ENCODE peak calls at places on chromosomes 13 and 19, in nine cellular contexts. One of them, this sample, is unnamed.

GRCh38 chr19:40006273-40006691 is 9.4 kb downstream of the ZNF546 start:
- DNase-seq in DMS153: no peak
- DNase-seq in heart left ventricle: no peak
- DNase-seq in choroid plexus epithelial cell: peak; percentile 88
- DNase-seq in EL: peak; percentile 92
- DNase-seq in small intestine: no peak
- DNase-seq in WTC11: no peak
- DNase-seq in HFF-Myc: peak; percentile 73
- DNase-seq in naive thymus-derived CD8-positive, alpha-beta T cell: no peak
- DNase-seq in this sample: no peak

GRCh38 chr13:85486663-85487062 is 312.6 kb downstream of the SLITRK6 start:
- DNase-seq in choroid plexus epithelial cell: no peak
- DNase-seq in DMS153: no peak
- DNase-seq in WTC11: no peak
- DNase-seq in EL: no peak
- DNase-seq in naive thymus-derived CD8-positive, alpha-beta T cell: no peak
- DNase-seq in small intestine: no peak
- DNase-seq in HFF-Myc: no peak
- DNase-seq in heart left ventricle: no peak
- DNase-seq in this sample: no peak

GRCh38 chr19:43625918-43626579 is 6.6 kb upstream of the ZNF428 start:
- DNase-seq in heart left ventricle: no peak
- DNase-seq in DMS153: no peak
- DNase-seq in naive thymus-derived CD8-positive, alpha-beta T cell: no peak
- DNase-seq in choroid plexus epithelial cell: no peak
- DNase-seq in small intestine: no peak
- DNase-seq in HFF-Myc: no peak
- DNase-seq in EL: no peak
- DNase-seq in WTC11: peak; percentile 74
- DNase-seq in this sample: no peak

GRCh38 chr13:48431431-48431830 is 18.5 kb upstream of the LPAR6 start:
- DNase-seq in EL: peak; percentile 36
- DNase-seq in DMS153: no peak
- DNase-seq in small intestine: no peak
- DNase-seq in WTC11: no peak
- DNase-seq in HFF-Myc: no peak
- DNase-seq in naive thymus-derived CD8-positive, alpha-beta T cell: no peak
- DNase-seq in heart left ventricle: no peak
- DNase-seq in choroid plexus epithelial cell: peak; percentile 63
- DNase-seq in this sample: no peak

GRCh38 chr19:55178781-55179569 is 1.1 kb downstream of the SYT5 start:
- DNase-seq in HFF-Myc: no peak
- DNase-seq in WTC11: peak; percentile 93
- DNase-seq in DMS153: peak; percentile 84
- DNase-seq in small intestine: peak; percentile 64
- DNase-seq in naive thymus-derived CD8-positive, alpha-beta T cell: peak; percentile 96
- DNase-seq in heart left ventricle: peak; percentile 63
- DNase-seq in choroid plexus epithelial cell: peak; percentile 90
- DNase-seq in EL: peak; percentile 79
- DNase-seq in this sample: peak; percentile 93

GRCh38 chr13:41054212-41054877 is 7.0 kb upstream of the WBP4 start:
- DNase-seq in DMS153: peak; percentile 10
- DNase-seq in naive thymus-derived CD8-positive, alpha-beta T cell: peak; percentile 64
- DNase-seq in HFF-Myc: peak; percentile 51
- DNase-seq in heart left ventricle: no peak
- DNase-seq in WTC11: no peak
- DNase-seq in choroid plexus epithelial cell: peak; percentile 78
- DNase-seq in EL: peak; percentile 77
- DNase-seq in small intestine: peak; percentile 82
- DNase-seq in this sample: peak; percentile 29

GRCh38 chr19:4988770-4989251 is 19.9 kb downstream of the KDM4B start:
- DNase-seq in choroid plexus epithelial cell: peak; percentile 47
- DNase-seq in naive thymus-derived CD8-positive, alpha-beta T cell: no peak
- DNase-seq in HFF-Myc: no peak
- DNase-seq in DMS153: no peak
- DNase-seq in heart left ventricle: no peak
- DNase-seq in small intestine: no peak
- DNase-seq in WTC11: no peak
- DNase-seq in EL: peak; percentile 92
- DNase-seq in this sample: no peak

GRCh38 chr13:80654638-80655249 is 313.8 kb upstream of the SPRY2 start:
- DNase-seq in EL: no peak
- DNase-seq in WTC11: no peak
- DNase-seq in naive thymus-derived CD8-positive, alpha-beta T cell: no peak
- DNase-seq in small intestine: no peak
- DNase-seq in heart left ventricle: no peak
- DNase-seq in DMS153: no peak
- DNase-seq in HFF-Myc: no peak
- DNase-seq in choroid plexus epithelial cell: no peak
- DNase-seq in this sample: no peak

GRCh38 chr13:64778002-64778401 is 2452.1 kb downstream of the PCDH9 start:
- DNase-seq in DMS153: no peak
- DNase-seq in choroid plexus epithelial cell: no peak
- DNase-seq in small intestine: no peak
- DNase-seq in heart left ventricle: no peak
- DNase-seq in WTC11: no peak
- DNase-seq in EL: no peak
- DNase-seq in HFF-Myc: no peak
- DNase-seq in naive thymus-derived CD8-positive, alpha-beta T cell: no peak
- DNase-seq in this sample: no peak

GRCh38 chr19:35560271-35560670 is 3.2 kb downstream of the ATP4A start:
- DNase-seq in DMS153: no peak
- DNase-seq in small intestine: no peak
- DNase-seq in HFF-Myc: no peak
- DNase-seq in naive thymus-derived CD8-positive, alpha-beta T cell: no peak
- DNase-seq in heart left ventricle: no peak
- DNase-seq in EL: no peak
- DNase-seq in WTC11: no peak
- DNase-seq in choroid plexus epithelial cell: no peak
- DNase-seq in this sample: no peak

GRCh38 chr19:38145627-38146026 is 78.4 kb downstream of the DPF1 start:
- DNase-seq in small intestine: no peak
- DNase-seq in naive thymus-derived CD8-positive, alpha-beta T cell: no peak
- DNase-seq in HFF-Myc: no peak
- DNase-seq in WTC11: no peak
- DNase-seq in EL: no peak
- DNase-seq in heart left ventricle: no peak
- DNase-seq in DMS153: no peak
- DNase-seq in choroid plexus epithelial cell: peak; percentile 42
- DNase-seq in this sample: no peak

GRCh38 chr13:46168341-46168740 is 13.6 kb downstream of the LCP1 start:
- DNase-seq in choroid plexus epithelial cell: peak; percentile 55
- DNase-seq in small intestine: no peak
- DNase-seq in heart left ventricle: no peak
- DNase-seq in EL: peak; percentile 11
- DNase-seq in WTC11: no peak
- DNase-seq in naive thymus-derived CD8-positive, alpha-beta T cell: no peak
- DNase-seq in HFF-Myc: no peak
- DNase-seq in DMS153: no peak
- DNase-seq in this sample: no peak

GRCh38 chr19:49338023-49338677 is 2.9 kb downstream of the CD37 start:
- DNase-seq in WTC11: peak; percentile 56
- DNase-seq in HFF-Myc: no peak
- DNase-seq in EL: no peak
- DNase-seq in choroid plexus epithelial cell: no peak
- DNase-seq in DMS153: no peak
- DNase-seq in heart left ventricle: peak; percentile 19
- DNase-seq in naive thymus-derived CD8-positive, alpha-beta T cell: no peak
- DNase-seq in small intestine: no peak
- DNase-seq in this sample: no peak

GRCh38 chr19:14632286-14632685 is 42.4 kb downstream of the ADGRE3 start:
- DNase-seq in naive thymus-derived CD8-positive, alpha-beta T cell: peak; percentile 2
- DNase-seq in DMS153: no peak
- DNase-seq in small intestine: peak; percentile 31
- DNase-seq in EL: peak; percentile 35
- DNase-seq in heart left ventricle: no peak
- DNase-seq in HFF-Myc: peak; percentile 9
- DNase-seq in WTC11: peak; percentile 37
- DNase-seq in choroid plexus epithelial cell: peak; percentile 40
- DNase-seq in this sample: no peak

GRCh38 chr19:39539519-39540332 is at the start of gene EID2:
- DNase-seq in DMS153: peak; percentile 79
- DNase-seq in HFF-Myc: peak; percentile 85
- DNase-seq in naive thymus-derived CD8-positive, alpha-beta T cell: peak; percentile 93
- DNase-seq in WTC11: peak; percentile 93
- DNase-seq in small intestine: peak; percentile 93
- DNase-seq in EL: peak; percentile 91
- DNase-seq in heart left ventricle: peak; percentile 97
- DNase-seq in choroid plexus epithelial cell: peak; percentile 96
- DNase-seq in this sample: peak; percentile 85

GRCh38 chr19:5128932-5129389 is 160.0 kb downstream of the KDM4B start:
- DNase-seq in heart left ventricle: peak; percentile 37
- DNase-seq in small intestine: no peak
- DNase-seq in choroid plexus epithelial cell: peak; percentile 81
- DNase-seq in HFF-Myc: no peak
- DNase-seq in naive thymus-derived CD8-positive, alpha-beta T cell: no peak
- DNase-seq in EL: no peak
- DNase-seq in WTC11: no peak
- DNase-seq in DMS153: no peak
- DNase-seq in this sample: no peak

GRCh38 chr13:31204592-31204991 is 4.8 kb downstream of the B3GLCT start:
- DNase-seq in DMS153: no peak
- DNase-seq in HFF-Myc: no peak
- DNase-seq in small intestine: peak; percentile 17
- DNase-seq in naive thymus-derived CD8-positive, alpha-beta T cell: no peak
- DNase-seq in WTC11: no peak
- DNase-seq in heart left ventricle: no peak
- DNase-seq in choroid plexus epithelial cell: peak; percentile 66
- DNase-seq in EL: peak; percentile 78
- DNase-seq in this sample: no peak

GRCh38 chr19:43422000-43422688 is 7.5 kb downstream of the TEX101 start:
- DNase-seq in DMS153: no peak
- DNase-seq in EL: no peak
- DNase-seq in HFF-Myc: no peak
- DNase-seq in WTC11: no peak
- DNase-seq in choroid plexus epithelial cell: no peak
- DNase-seq in small intestine: no peak
- DNase-seq in naive thymus-derived CD8-positive, alpha-beta T cell: no peak
- DNase-seq in heart left ventricle: no peak
- DNase-seq in this sample: no peak

GRCh38 chr19:8423821-8424223 is 10.7 kb downstream of the MARCHF2 start:
- DNase-seq in WTC11: no peak
- DNase-seq in DMS153: peak; percentile 54
- DNase-seq in choroid plexus epithelial cell: peak; percentile 98
- DNase-seq in small intestine: peak; percentile 56
- DNase-seq in heart left ventricle: peak; percentile 93
- DNase-seq in naive thymus-derived CD8-positive, alpha-beta T cell: no peak
- DNase-seq in EL: peak; percentile 98
- DNase-seq in HFF-Myc: peak; percentile 94
- DNase-seq in this sample: no peak

GRCh38 chr19:35940839-35941238 is 4.7 kb downstream of the LRFN3 start:
- DNase-seq in HFF-Myc: no peak
- DNase-seq in choroid plexus epithelial cell: no peak
- DNase-seq in DMS153: no peak
- DNase-seq in naive thymus-derived CD8-positive, alpha-beta T cell: no peak
- DNase-seq in EL: no peak
- DNase-seq in heart left ventricle: no peak
- DNase-seq in WTC11: no peak
- DNase-seq in small intestine: no peak
- DNase-seq in this sample: no peak

GRCh38 chr13:44231786-44232516 is 141.7 kb upstream of the SERP2 start:
- DNase-seq in DMS153: peak; percentile 93
- DNase-seq in WTC11: peak; percentile 55
- DNase-seq in HFF-Myc: peak; percentile 51
- DNase-seq in heart left ventricle: no peak
- DNase-seq in small intestine: peak; percentile 52
- DNase-seq in EL: peak; percentile 88
- DNase-seq in choroid plexus epithelial cell: peak; percentile 99
- DNase-seq in naive thymus-derived CD8-positive, alpha-beta T cell: no peak
- DNase-seq in this sample: no peak

GRCh38 chr13:27168870-27169525 is 2.6 kb downstream of the USP12 start:
- DNase-seq in heart left ventricle: no peak
- DNase-seq in small intestine: peak; percentile 57
- DNase-seq in naive thymus-derived CD8-positive, alpha-beta T cell: no peak
- DNase-seq in choroid plexus epithelial cell: no peak
- DNase-seq in HFF-Myc: no peak
- DNase-seq in WTC11: no peak
- DNase-seq in DMS153: no peak
- DNase-seq in EL: no peak
- DNase-seq in this sample: no peak

GRCh38 chr13:103142091-103142594 is 75.9 kb upstream of the SLC10A2 start:
- DNase-seq in heart left ventricle: no peak
- DNase-seq in HFF-Myc: no peak
- DNase-seq in small intestine: peak; percentile 95
- DNase-seq in EL: no peak
- DNase-seq in choroid plexus epithelial cell: no peak
- DNase-seq in DMS153: no peak
- DNase-seq in naive thymus-derived CD8-positive, alpha-beta T cell: no peak
- DNase-seq in WTC11: no peak
- DNase-seq in this sample: no peak

GRCh38 chr19:34662919-34663318 is 14.0 kb downstream of the SCGB2B2 start:
- DNase-seq in small intestine: peak; percentile 37
- DNase-seq in heart left ventricle: no peak
- DNase-seq in EL: peak; percentile 35
- DNase-seq in naive thymus-derived CD8-positive, alpha-beta T cell: peak; percentile 58
- DNase-seq in DMS153: no peak
- DNase-seq in choroid plexus epithelial cell: peak; percentile 33
- DNase-seq in WTC11: peak; percentile 60
- DNase-seq in HFF-Myc: peak; percentile 48
- DNase-seq in this sample: peak; percentile 63

GRCh38 chr19:19203012-19203856 is at the start of gene NR2C2AP:
- DNase-seq in choroid plexus epithelial cell: peak; percentile 94
- DNase-seq in HFF-Myc: peak; percentile 82
- DNase-seq in small intestine: peak; percentile 94
- DNase-seq in EL: peak; percentile 94
- DNase-seq in DMS153: peak; percentile 72
- DNase-seq in WTC11: peak; percentile 83
- DNase-seq in naive thymus-derived CD8-positive, alpha-beta T cell: peak; percentile 91
- DNase-seq in heart left ventricle: peak; percentile 93
- DNase-seq in this sample: peak; percentile 85

GRCh38 chr13:112877976-112878955 is 90.7 kb upstream of the MCF2L start:
- DNase-seq in WTC11: no peak
- DNase-seq in choroid plexus epithelial cell: no peak
- DNase-seq in DMS153: no peak
- DNase-seq in HFF-Myc: no peak
- DNase-seq in heart left ventricle: no peak
- DNase-seq in small intestine: no peak
- DNase-seq in naive thymus-derived CD8-positive, alpha-beta T cell: no peak
- DNase-seq in EL: no peak
- DNase-seq in this sample: no peak

GRCh38 chr19:45443462-45444317 is 20.0 kb upstream of the ERCC1 start:
- DNase-seq in DMS153: peak; percentile 82
- DNase-seq in naive thymus-derived CD8-positive, alpha-beta T cell: peak; percentile 36
- DNase-seq in HFF-Myc: no peak
- DNase-seq in WTC11: peak; percentile 96
- DNase-seq in choroid plexus epithelial cell: peak; percentile 82
- DNase-seq in heart left ventricle: peak; percentile 97
- DNase-seq in EL: peak; percentile 97
- DNase-seq in small intestine: peak; percentile 97
- DNase-seq in this sample: peak; percentile 41